ENCODE peak calls at places on chromosome 12, in four cellular contexts. J is NCI-H460; X is activated T-helper 1 cell treated with Interleukin-2 at 50 U/mL for 16 hours; O is activated CD8-positive, alpha-beta T cell treated with anti-CD3 and anti-CD28 coated beads for 36 hours. V is an unnamed sample.

GRCh38 chr12:116773276-116773731 is 35.2 kb downstream of the RNFT2 start:
- DNase-seq in J (no peak), X (no peak), O (no peak), V (no peak)

GRCh38 chr12:91109148-91109564 is 2.1 kb downstream of the LUM start:
- DNase-seq in J (peak), X (no peak), O (peak), V (peak)

GRCh38 chr12:125070117-125070516 is 4.9 kb downstream of the AACS start:
- DNase-seq in J (no peak), X (no peak), O (no peak), V (no peak)

GRCh38 chr12:49189731-49190314 is 943 bp upstream of the TUBA1A start:
- DNase-seq in J (no peak), X (no peak), O (no peak), V (no peak)

GRCh38 chr12:53505086-53505485 is 2.2 kb downstream of the NPFF start:
- DNase-seq in J (no peak), X (no peak), O (no peak), V (peak)

GRCh38 chr12:111692575-111693210 is 6.8 kb downstream of the ACAD10 start:
- DNase-seq in J (no peak), X (no peak), O (peak), V (no peak)

GRCh38 chr12:122990961-122991622 is 10.6 kb downstream of the ARL6IP4 start:
- DNase-seq in J (no peak), X (no peak), O (no peak), V (no peak)

GRCh38 chr12:50751921-50752721 is 11.8 kb upstream of the ATF1 start:
- DNase-seq in J (no peak), X (no peak), O (no peak), V (peak)

GRCh38 chr12:41466762-41467270 is 278.7 kb downstream of the PDZRN4 start:
- DNase-seq in J (no peak), X (no peak), O (no peak), V (no peak)

GRCh38 chr12:32595251-32595650 is 83.8 kb upstream of the DNM1L start:
- DNase-seq in J (no peak), X (no peak), O (no peak), V (no peak)

GRCh38 chr12:75784591-75784990 is 247.0 kb downstream of the PHLDA1 start:
- DNase-seq in J (no peak), X (no peak), O (peak), V (peak)

GRCh38 chr12:37548266-37548805 is 768.2 kb upstream of the ALG10B start:
- DNase-seq in J (no peak), X (no peak), O (no peak), V (no peak)

GRCh38 chr12:15273896-15274295 is 48.4 kb upstream of the PTPRO start:
- DNase-seq in J (no peak), X (no peak), O (no peak), V (no peak)

V was measured in adrenal gland.